ENCODE peak calls at places on chromosomes 16 and 17, in four cellular contexts. One of them, this sample, is unnamed.

GRCh38 chr16:4266372-4266771 is 6.5 kb downstream of the TFAP4 start:
- DNase-seq in breast epithelium: no peak
- DNase-seq in psoas muscle: no peak
- DNase-seq in adrenal gland: no peak
- DNase-seq in this sample: peak; percentile 32

GRCh38 chr17:47267354-47267828 is 13.8 kb downstream of the ITGB3 start:
- DNase-seq in breast epithelium: no peak
- DNase-seq in psoas muscle: no peak
- DNase-seq in adrenal gland: no peak
- DNase-seq in this sample: peak; percentile 72

GRCh38 chr17:82492647-82493516 is 26.6 kb upstream of the FOXK2 start:
- DNase-seq in breast epithelium: no peak
- DNase-seq in psoas muscle: no peak
- DNase-seq in adrenal gland: peak; percentile 92
- DNase-seq in this sample: peak; percentile 90

GRCh38 chr16:3637371-3637923 is 17.0 kb upstream of the DNASE1 start:
- DNase-seq in breast epithelium: no peak
- DNase-seq in psoas muscle: no peak
- DNase-seq in adrenal gland: no peak
- DNase-seq in this sample: no peak

GRCh38 chr17:82658331-82658730 is 10.1 kb upstream of the WDR45B start:
- DNase-seq in breast epithelium: no peak
- DNase-seq in psoas muscle: peak; percentile 42
- DNase-seq in adrenal gland: no peak
- DNase-seq in this sample: no peak

GRCh38 chr16:57760357-57761160 is 25.0 kb downstream of the KATNB1 start:
- DNase-seq in breast epithelium: no peak
- DNase-seq in psoas muscle: peak; percentile 28
- DNase-seq in adrenal gland: no peak
- DNase-seq in this sample: no peak

GRCh38 chr17:8941520-8941919 is 24.0 kb downstream of the PIK3R5 start:
- DNase-seq in breast epithelium: no peak
- DNase-seq in psoas muscle: no peak
- DNase-seq in adrenal gland: no peak
- DNase-seq in this sample: no peak

GRCh38 chr17:72071330-72071729 is 49.5 kb upstream of the SOX9 start:
- DNase-seq in breast epithelium: no peak
- DNase-seq in psoas muscle: no peak
- DNase-seq in adrenal gland: no peak
- DNase-seq in this sample: no peak

GRCh38 chr16:20821682-20822081 is 15.4 kb downstream of the REXO5 start:
- DNase-seq in breast epithelium: no peak
- DNase-seq in psoas muscle: no peak
- DNase-seq in adrenal gland: no peak
- DNase-seq in this sample: no peak

DNA sequence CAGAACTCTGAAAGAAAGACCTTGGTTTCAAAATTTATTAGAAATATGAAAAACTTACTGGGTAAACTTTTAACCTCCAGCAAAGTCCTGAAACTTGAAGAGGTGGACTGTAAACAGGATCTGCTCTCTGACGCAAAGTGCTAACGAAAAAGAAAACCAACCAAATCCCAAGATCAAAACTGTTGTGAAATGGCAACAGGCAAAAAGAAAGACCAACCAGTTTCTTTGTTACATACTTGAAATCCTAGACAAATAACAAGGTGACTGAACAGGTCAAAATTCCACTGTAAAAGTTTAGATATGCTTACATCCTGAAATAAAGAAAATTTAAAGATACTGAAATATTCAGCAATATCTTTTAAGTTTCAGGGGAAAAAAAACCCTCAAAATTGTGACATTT is 44.2 kb downstream of the TRIM37 start:
- DNase-seq in breast epithelium: no peak
- DNase-seq in psoas muscle: no peak
- DNase-seq in adrenal gland: no peak
- DNase-seq in this sample: no peak
- H3K36me3 ChIP-seq in breast epithelium: peaks cover 6% of the 10 kb centered on the region
- H3K36me3 ChIP-seq in psoas muscle: no peaks in the 10 kb centered on the region
- H3K36me3 ChIP-seq in adrenal gland: peaks cover 19% of the 10 kb centered on the region
- H3K36me3 ChIP-seq in this sample: peaks cover 43% of the 10 kb centered on the region

GRCh38 chr16:81734632-81735434 is 44.3 kb upstream of the PLCG2 start:
- DNase-seq in breast epithelium: no peak
- DNase-seq in psoas muscle: no peak
- DNase-seq in adrenal gland: no peak
- DNase-seq in this sample: peak; percentile 38
- H3K36me3 ChIP-seq in breast epithelium: no peaks in the 10 kb centered on the region
- H3K36me3 ChIP-seq in psoas muscle: no peaks in the 10 kb centered on the region
- H3K36me3 ChIP-seq in adrenal gland: no peaks in the 10 kb centered on the region
- H3K36me3 ChIP-seq in this sample: no peaks in the 10 kb centered on the region

DNA sequence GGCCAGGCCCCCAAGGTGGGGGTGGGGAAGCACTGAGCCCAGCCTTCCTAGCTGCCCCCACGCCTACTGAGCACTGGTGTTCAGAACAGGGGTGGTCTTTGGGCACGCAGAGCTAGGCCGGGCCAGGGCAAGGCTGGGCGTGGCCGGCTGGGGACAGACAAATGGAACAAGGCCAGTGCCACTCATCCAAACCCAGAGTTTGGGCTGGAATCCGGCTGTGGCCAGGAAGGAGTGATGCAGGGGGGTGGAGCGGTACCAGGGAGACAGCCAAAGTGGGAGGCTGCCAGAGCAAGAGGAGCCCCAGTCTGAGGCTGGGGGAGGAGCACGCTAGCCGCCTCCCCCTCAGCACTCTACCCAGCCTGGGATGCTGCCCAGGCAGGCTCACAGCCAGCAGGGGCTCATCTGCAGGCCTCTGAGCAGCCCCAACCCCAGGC is 9.3 kb downstream of the TP53I13 start:
- DNase-seq in breast epithelium: no peak
- DNase-seq in psoas muscle: peak; percentile 49
- DNase-seq in adrenal gland: no peak
- DNase-seq in this sample: peak; percentile 44
- H3K36me3 ChIP-seq in breast epithelium: peaks cover 17% of the 10 kb centered on the region
- H3K36me3 ChIP-seq in psoas muscle: no peaks in the 10 kb centered on the region
- H3K36me3 ChIP-seq in adrenal gland: peaks cover 62% of the 10 kb centered on the region
- H3K36me3 ChIP-seq in this sample: peaks cover 84% of the 10 kb centered on the region

GRCh38 chr17:50548831-50549230 is 1.9 kb downstream of the SPATA20 start:
- DNase-seq in breast epithelium: no peak
- DNase-seq in psoas muscle: no peak
- DNase-seq in adrenal gland: no peak
- DNase-seq in this sample: no peak

GRCh38 chr17:50547035-50547735 is at the start of gene SPATA20:
- DNase-seq in breast epithelium: peak; percentile 93
- DNase-seq in psoas muscle: peak; percentile 94
- DNase-seq in adrenal gland: peak; percentile 97
- DNase-seq in this sample: peak; percentile 95

GRCh38 chr17:50549256-50549941 is 2.4 kb downstream of the SPATA20 start:
- DNase-seq in breast epithelium: no peak
- DNase-seq in psoas muscle: no peak
- DNase-seq in adrenal gland: no peak
- DNase-seq in this sample: no peak

GRCh38 chr17:50546701-50547034 is 306 bp upstream of the SPATA20 start:
- DNase-seq in breast epithelium: no peak
- DNase-seq in psoas muscle: no peak
- DNase-seq in adrenal gland: no peak
- DNase-seq in this sample: no peak

DNA sequence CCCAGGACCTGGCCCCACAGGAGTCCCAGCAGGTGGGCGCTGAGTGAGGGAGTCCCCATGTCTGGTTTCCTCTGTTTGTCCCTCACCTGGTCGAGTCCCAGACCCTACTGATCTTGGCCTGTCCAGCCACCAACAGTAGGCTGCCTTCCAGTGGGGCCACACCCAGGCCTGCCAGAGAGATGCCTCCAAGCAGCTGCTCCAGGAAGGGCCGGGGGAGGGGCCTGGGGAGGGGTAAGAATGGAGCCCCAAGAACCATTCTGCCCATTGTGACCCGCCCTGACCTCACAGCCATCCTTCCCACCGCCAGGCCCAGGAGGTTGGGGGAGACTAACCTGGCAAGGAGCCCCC is 736 bp downstream of the SPATA20 start:
- DNase-seq in breast epithelium: no peak
- DNase-seq in psoas muscle: no peak
- DNase-seq in adrenal gland: peak; percentile 34
- DNase-seq in this sample: peak; percentile 57
- H3K36me3 ChIP-seq in breast epithelium: no peaks in the 10 kb centered on the region
- H3K36me3 ChIP-seq in psoas muscle: no peaks in the 10 kb centered on the region
- H3K36me3 ChIP-seq in adrenal gland: peaks cover 9% of the 10 kb centered on the region
- H3K36me3 ChIP-seq in this sample: peaks cover 31% of the 10 kb centered on the region

GRCh38 chr16:15038689-15039088 is 17.2 kb downstream of the NTAN1 start:
- DNase-seq in breast epithelium: no peak
- DNase-seq in psoas muscle: no peak
- DNase-seq in adrenal gland: no peak
- DNase-seq in this sample: no peak
- H3K36me3 ChIP-seq in breast epithelium: peaks cover 19% of the 10 kb centered on the region
- H3K36me3 ChIP-seq in psoas muscle: peaks cover 4% of the 10 kb centered on the region
- H3K36me3 ChIP-seq in adrenal gland: peaks cover 71% of the 10 kb centered on the region
- H3K36me3 ChIP-seq in this sample: peaks cover 84% of the 10 kb centered on the region

GRCh38 chr16:9016824-9017223 is 53.1 kb upstream of the USP7 start:
- DNase-seq in breast epithelium: no peak
- DNase-seq in psoas muscle: no peak
- DNase-seq in adrenal gland: no peak
- DNase-seq in this sample: no peak
- H3K36me3 ChIP-seq in breast epithelium: no peaks in the 10 kb centered on the region
- H3K36me3 ChIP-seq in psoas muscle: no peaks in the 10 kb centered on the region
- H3K36me3 ChIP-seq in adrenal gland: no peaks in the 10 kb centered on the region
- H3K36me3 ChIP-seq in this sample: no peaks in the 10 kb centered on the region

GRCh38 chr17:53319947-53320346 is 502.8 kb upstream of the KIF2B start:
- DNase-seq in breast epithelium: no peak
- DNase-seq in psoas muscle: no peak
- DNase-seq in adrenal gland: no peak
- DNase-seq in this sample: no peak
- H3K36me3 ChIP-seq in breast epithelium: no peaks in the 10 kb centered on the region
- H3K36me3 ChIP-seq in psoas muscle: no peaks in the 10 kb centered on the region
- H3K36me3 ChIP-seq in adrenal gland: no peaks in the 10 kb centered on the region
- H3K36me3 ChIP-seq in this sample: no peaks in the 10 kb centered on the region